ENCODE peak calls at places on chromosomes 11 and 22, in four cellular contexts. One of them, this sample, is unnamed.

GRCh38 chr11:62552931-62553838 is 6.6 kb upstream of the AHNAK start:
- DNase-seq in SK-N-SH: no peak
- DNase-seq in HCT116: peak; percentile 91
- DNase-seq in A549: peak; percentile 93
- DNase-seq in this sample: peak; percentile 88

GRCh38 chr11:95289378-95289777 is 58.4 kb upstream of the SESN3 start:
- DNase-seq in SK-N-SH: no peak
- DNase-seq in HCT116: peak; percentile 8
- DNase-seq in A549: no peak
- DNase-seq in this sample: no peak

GRCh38 chr11:47179655-47179991 is 2.9 kb upstream of the ARFGAP2 start:
- DNase-seq in SK-N-SH: peak; percentile 81
- DNase-seq in HCT116: no peak
- DNase-seq in A549: peak; percentile 78
- DNase-seq in this sample: peak; percentile 79

GRCh38 chr11:32259641-32260081 is 168.8 kb downstream of the RCN1 start:
- DNase-seq in A549: no peak
- DNase-seq in HCT116: no peak
- DNase-seq in SK-N-SH: no peak
- DNase-seq in this sample: no peak

GRCh38 chr22:29717789-29718188 is 2.0 kb upstream of the CABP7 start:
- DNase-seq in HCT116: no peak
- DNase-seq in SK-N-SH: no peak
- DNase-seq in A549: no peak
- DNase-seq in this sample: no peak

GRCh38 chr22:42065408-42066132 is 5.0 kb downstream of the NAGA start:
- DNase-seq in SK-N-SH: no peak
- DNase-seq in HCT116: no peak
- DNase-seq in A549: no peak
- DNase-seq in this sample: peak; percentile 80

GRCh38 chr11:45449036-45449601 is 163.0 kb upstream of the SYT13 start:
- DNase-seq in SK-N-SH: no peak
- DNase-seq in HCT116: no peak
- DNase-seq in A549: no peak
- DNase-seq in this sample: no peak

GRCh38 chr11:130861902-130862552 is 54.3 kb downstream of the SNX19 start:
- DNase-seq in SK-N-SH: peak; percentile 87
- DNase-seq in A549: peak; percentile 36
- DNase-seq in HCT116: peak; percentile 90
- DNase-seq in this sample: peak; percentile 97

GRCh38 chr11:859394-860131 is 16.9 kb downstream of the TSPAN4 start:
- DNase-seq in HCT116: no peak
- DNase-seq in SK-N-SH: peak; percentile 97
- DNase-seq in A549: peak; percentile 65
- DNase-seq in this sample: no peak

GRCh38 chr11:107183963-107184362 is 165.7 kb upstream of the GUCY1A2 start:
- DNase-seq in SK-N-SH: no peak
- DNase-seq in A549: no peak
- DNase-seq in HCT116: no peak
- DNase-seq in this sample: no peak

GRCh38 chr22:45912910-45913309 is 64.1 kb downstream of the WNT7B start:
- DNase-seq in A549: no peak
- DNase-seq in SK-N-SH: no peak
- DNase-seq in HCT116: no peak
- DNase-seq in this sample: no peak

GRCh38 chr11:67483901-67484665 is 1.3 kb downstream of the AIP start:
- DNase-seq in HCT116: no peak
- DNase-seq in A549: no peak
- DNase-seq in SK-N-SH: no peak
- DNase-seq in this sample: no peak

GRCh38 chr11:16776716-16777115 is 38.3 kb downstream of the C11orf58 start:
- DNase-seq in A549: no peak
- DNase-seq in SK-N-SH: no peak
- DNase-seq in HCT116: no peak
- DNase-seq in this sample: no peak

GRCh38 chr11:17381156-17381555 is 7.3 kb downstream of the KCNJ11 start:
- DNase-seq in A549: no peak
- DNase-seq in SK-N-SH: no peak
- DNase-seq in HCT116: no peak
- DNase-seq in this sample: no peak

GRCh38 chr11:70557742-70558485 is 159.6 kb downstream of the CTTN start:
- DNase-seq in SK-N-SH: no peak
- DNase-seq in A549: no peak
- DNase-seq in HCT116: no peak
- DNase-seq in this sample: no peak

GRCh38 chr22:19447388-19448075 is at the start of gene C22orf39:
- DNase-seq in A549: peak; percentile 87
- DNase-seq in HCT116: peak; percentile 82
- DNase-seq in SK-N-SH: peak; percentile 98
- DNase-seq in this sample: peak; percentile 98
- TF ChIP-seq REST in A549: no peak
- TF ChIP-seq REST in HCT116: no peak
- TF ChIP-seq REST in SK-N-SH: no peak
- TF ChIP-seq REST in this sample: no peak

GRCh38 chr11:126816655-126817054 is 183.9 kb downstream of the KIRREL3 start:
- DNase-seq in SK-N-SH: no peak
- DNase-seq in A549: no peak
- DNase-seq in HCT116: no peak
- DNase-seq in this sample: no peak
- H3K27ac ChIP-seq in SK-N-SH: no peak overlapping the region
- H3K27ac ChIP-seq in A549: peak overlapping the region; percentile 34
- H3K27ac ChIP-seq in HCT116: no peak overlapping the region
- H3K27ac ChIP-seq in this sample: no peak overlapping the region

DNA sequence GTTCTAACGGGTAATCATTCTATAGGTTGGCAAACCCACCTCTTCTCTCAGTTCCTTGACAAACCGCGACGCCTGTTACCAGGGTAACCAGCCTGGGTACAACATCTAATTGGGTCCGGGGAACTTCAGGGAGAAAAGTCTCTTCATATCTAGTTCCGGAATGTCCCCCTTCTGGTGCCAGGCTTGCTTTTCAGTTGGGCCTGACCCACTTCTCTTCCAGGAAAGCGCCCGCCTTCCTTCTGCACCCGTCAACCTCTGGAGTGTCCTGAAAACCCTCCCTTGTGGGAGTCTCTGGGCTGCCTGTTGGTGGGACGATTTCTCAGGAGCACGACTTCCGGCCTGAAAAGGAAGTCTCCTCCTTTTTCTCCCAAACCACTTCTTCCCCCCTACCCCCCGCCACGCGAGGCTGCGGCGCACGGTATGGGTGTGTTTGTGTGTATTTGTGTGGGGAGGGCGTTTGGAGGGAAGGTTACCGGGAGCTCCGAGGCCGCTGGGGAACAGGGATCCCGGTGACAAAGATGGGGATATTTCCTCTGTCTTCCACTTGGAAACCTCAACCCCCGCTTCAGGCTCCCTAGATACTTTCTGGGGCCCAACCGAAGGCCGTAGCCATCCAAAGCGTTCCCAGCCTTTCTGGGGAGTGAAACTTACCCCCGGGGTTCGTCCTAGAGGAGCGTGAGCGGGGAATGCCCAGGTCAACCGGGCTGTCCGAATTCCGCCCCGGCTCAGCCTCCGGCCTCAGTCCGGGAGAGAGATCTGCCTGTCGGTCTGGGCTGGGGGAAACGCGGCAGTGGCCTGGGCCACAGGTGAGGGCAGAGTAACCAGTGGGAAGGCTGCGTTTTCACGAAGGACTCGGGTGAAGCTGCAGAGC is at the start of the genes NKAPD1 and PIH1D2:
- DNase-seq in A549: peak; percentile 73
- DNase-seq in SK-N-SH: peak; percentile 81
- DNase-seq in HCT116: peak; percentile 83
- DNase-seq in this sample: peak; percentile 92
- H3K4me2 ChIP-seq in A549: peak within 1 kb of the TSS; percentile 94
- H3K4me2 ChIP-seq in SK-N-SH: peak within 1 kb of the TSS; percentile 96
- H3K4me2 ChIP-seq in HCT116: peak within 1 kb of the TSS; percentile 71
- H3K4me2 ChIP-seq in this sample: peak within 1 kb of the TSS; percentile 97

DNA sequence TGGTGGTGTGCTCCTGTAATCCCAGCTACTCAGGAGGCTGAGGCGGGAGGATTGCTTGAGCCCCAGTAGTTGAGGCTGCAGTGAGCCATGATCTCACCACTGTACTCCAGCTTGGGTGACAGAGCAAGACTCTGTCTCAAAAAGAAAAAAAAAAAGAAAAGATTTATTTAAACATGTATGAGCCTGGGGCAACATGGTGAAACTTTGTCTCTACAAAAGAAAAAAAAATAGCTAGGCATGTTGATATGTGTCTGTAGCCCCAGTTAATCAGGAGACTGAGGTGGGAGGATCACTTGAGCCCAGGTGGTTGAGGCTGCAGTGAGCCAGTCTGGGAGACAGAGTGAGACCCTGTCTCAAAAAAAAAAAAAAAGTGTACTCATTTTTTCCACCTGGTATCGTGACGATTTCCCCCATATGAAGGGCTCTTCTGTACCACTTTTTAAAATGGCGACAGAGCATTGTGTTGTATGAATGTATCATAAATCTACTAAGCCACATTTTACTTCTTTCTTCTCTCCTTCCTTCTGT is 16.4 kb upstream of the KCTD14 start:
- DNase-seq in HCT116: no peak
- DNase-seq in A549: no peak
- DNase-seq in SK-N-SH: no peak
- DNase-seq in this sample: no peak
- TF ChIP-seq REST in HCT116: no peak
- TF ChIP-seq REST in A549: no peak
- TF ChIP-seq REST in SK-N-SH: no peak
- TF ChIP-seq REST in this sample: no peak

GRCh38 chr11:9916480-9916879 is 252.6 kb downstream of the SWAP70 start:
- DNase-seq in HCT116: no peak
- DNase-seq in SK-N-SH: no peak
- DNase-seq in A549: no peak
- DNase-seq in this sample: no peak

DNA sequence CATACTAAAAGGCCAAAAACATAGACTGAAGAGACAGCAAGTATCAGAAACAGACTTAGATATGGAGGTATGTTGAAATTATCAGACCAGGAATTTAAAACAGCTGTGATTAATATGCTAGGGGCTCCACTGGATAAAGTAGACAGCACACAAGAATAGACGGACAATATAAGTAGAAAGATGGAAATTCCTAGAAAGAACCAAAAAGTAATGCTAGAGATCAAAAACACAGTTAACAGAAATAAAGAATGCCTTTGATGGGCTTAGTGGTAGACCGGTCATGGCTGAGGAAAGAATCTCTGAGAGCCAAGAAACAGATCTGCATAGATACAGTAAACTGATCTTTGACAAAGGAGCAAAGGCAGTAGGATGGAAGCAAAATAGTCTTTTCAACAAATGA is 250.2 kb downstream of the SWAP70 start:
- DNase-seq in A549: no peak
- DNase-seq in SK-N-SH: no peak
- DNase-seq in HCT116: no peak
- DNase-seq in this sample: no peak
- H3K27ac ChIP-seq in A549: peak overlapping the region; percentile 55
- H3K27ac ChIP-seq in SK-N-SH: no peak overlapping the region
- H3K27ac ChIP-seq in HCT116: no peak overlapping the region
- H3K27ac ChIP-seq in this sample: no peak overlapping the region

GRCh38 chr22:20131856-20132685 is 467 bp downstream of the ZDHHC8 start:
- DNase-seq in HCT116: no peak
- DNase-seq in A549: no peak
- DNase-seq in SK-N-SH: peak; percentile 85
- DNase-seq in this sample: no peak
- H3K4me2 ChIP-seq in HCT116: peak overlapping the region; percentile 96
- H3K4me2 ChIP-seq in A549: peak overlapping the region; percentile 97
- H3K4me2 ChIP-seq in SK-N-SH: peak overlapping the region; percentile 89
- H3K4me2 ChIP-seq in this sample: peak overlapping the region; percentile 81

GRCh38 chr22:21693999-21694341 is 28.2 kb downstream of the PPIL2 start:
- DNase-seq in SK-N-SH: no peak
- DNase-seq in A549: no peak
- DNase-seq in HCT116: no peak
- DNase-seq in this sample: no peak
- TF ChIP-seq REST in SK-N-SH: no peak
- TF ChIP-seq REST in A549: no peak
- TF ChIP-seq REST in HCT116: no peak
- TF ChIP-seq REST in this sample: no peak

GRCh38 chr11:121517996-121518395 is 65.2 kb upstream of the SORL1-AS1 start:
- DNase-seq in A549: no peak
- DNase-seq in SK-N-SH: no peak
- DNase-seq in HCT116: no peak
- DNase-seq in this sample: no peak

GRCh38 chr11:121522043-121522941 is 69.5 kb upstream of the SORL1-AS1 start:
- DNase-seq in HCT116: no peak
- DNase-seq in SK-N-SH: no peak
- DNase-seq in A549: no peak
- DNase-seq in this sample: no peak

GRCh38 chr11:121523581-121524232 is 70.9 kb upstream of the SORL1-AS1 start:
- DNase-seq in A549: no peak
- DNase-seq in SK-N-SH: no peak
- DNase-seq in HCT116: no peak
- DNase-seq in this sample: no peak

GRCh38 chr11:121521145-121522042 is 68.6 kb upstream of the SORL1-AS1 start:
- DNase-seq in SK-N-SH: no peak
- DNase-seq in A549: no peak
- DNase-seq in HCT116: no peak
- DNase-seq in this sample: no peak

GRCh38 chr11:121520243-121521144 is 67.7 kb upstream of the SORL1-AS1 start:
- DNase-seq in SK-N-SH: no peak
- DNase-seq in HCT116: no peak
- DNase-seq in A549: no peak
- DNase-seq in this sample: no peak
- H3K27ac ChIP-seq in SK-N-SH: no peak overlapping the region
- H3K27ac ChIP-seq in HCT116: no peak overlapping the region
- H3K27ac ChIP-seq in A549: no peak overlapping the region
- H3K27ac ChIP-seq in this sample: no peak overlapping the region